ENCODE peak calls at places on chromosomes 3 and 15, in six cellular contexts. Z, F, L, U, I and S are unnamed samples.
A peak's percentile ranks its signal among the peaks of the same experiment; 100 is the strongest.

GRCh38 chr3:78857494-78858111 is 910.2 kb downstream of the ROBO1 start:
- DNase-seq in F (no peak), U (no peak), L (peak; percentile 42), I (no peak), Z (no peak), S (peak; percentile 66)

GRCh38 chr15:66935688-66936087 is 129.7 kb upstream of the SMAD3 start:
- DNase-seq in I (no peak), L (no peak), F (no peak), Z (no peak), U (no peak), S (peak; percentile 11)

GRCh38 chr15:79970921-79971434 is at the start of gene BCL2A1:
- DNase-seq in L (peak; percentile 86), Z (peak; percentile 58), U (peak; percentile 83), I (peak; percentile 29), F (no peak), S (peak; percentile 95)

GRCh38 chr3:18126772-18127171 is 298.4 kb downstream of the SATB1 start:
- DNase-seq in U (no peak), L (no peak), F (no peak), I (no peak), Z (no peak), S (no peak)

GRCh38 chr3:65489253-65489652 is 549.5 kb downstream of the MAGI1 start:
- DNase-seq in L (no peak), F (no peak), I (no peak), Z (no peak), U (no peak), S (no peak)

GRCh38 chr3:107436029-107436428 is 58.8 kb downstream of the CCDC54 start:
- DNase-seq in U (no peak), L (no peak), I (no peak), Z (no peak), F (no peak), S (no peak)

GRCh38 chr3:197749315-197749600 is 425 bp upstream of the FYTTD1 start:
- DNase-seq in I (peak; percentile 39), Z (peak; percentile 63), U (peak; percentile 29), F (no peak), L (peak; percentile 63), S (peak; percentile 68)

GRCh38 chr15:31098953-31099740 is 2.4 kb downstream of the TRPM1 start:
- DNase-seq in U (no peak), F (no peak), L (no peak), Z (no peak), I (no peak), S (no peak)

GRCh38 chr15:57306944-57307411 is 69.3 kb upstream of the CGNL1 start:
- DNase-seq in Z (no peak), U (no peak), L (no peak), F (no peak), I (no peak), S (no peak)

GRCh38 chr3:183819831-183820230 is 5.5 kb downstream of the MAP6D1 start:
- DNase-seq in L (no peak), F (no peak), I (no peak), Z (no peak), U (no peak), S (no peak)

GRCh38 chr3:35224571-35225280 is 414.6 kb upstream of the ARPP21 start:
- DNase-seq in I (no peak), F (no peak), L (no peak), Z (no peak), U (no peak), S (no peak)

GRCh38 chr15:38252481-38253311 is at the start of gene SPRED1:
- DNase-seq in I (peak; percentile 63), Z (no peak), U (peak; percentile 68), F (peak; percentile 81), L (peak; percentile 55), S (peak; percentile 35)

GRCh38 chr3:9750556-9751411 is 1.0 kb downstream of the OGG1 start:
- DNase-seq in Z (peak; percentile 14), L (no peak), F (no peak), U (peak; percentile 33), I (no peak), S (peak; percentile 54)

GRCh38 chr15:49438970-49439631 is 16.1 kb downstream of the FGF7 start:
- DNase-seq in F (no peak), L (peak; percentile 47), U (no peak), I (no peak), Z (no peak), S (no peak)

GRCh38 chr15:45126535-45127158 is 3.0 kb downstream of the DUOXA1 start:
- DNase-seq in U (peak; percentile 29), Z (no peak), F (no peak), L (peak; percentile 49), I (peak; percentile 60), S (peak; percentile 43)

GRCh38 chr3:149455366-149455765 is 19.1 kb upstream of the TM4SF4 start:
- DNase-seq in F (no peak), Z (no peak), U (no peak), L (no peak), I (no peak), S (no peak)

GRCh38 chr15:74316116-74316515 is 51.3 kb downstream of the CYP11A1 start:
- DNase-seq in I (no peak), Z (no peak), F (no peak), L (no peak), U (no peak), S (no peak)

GRCh38 chr15:81343371-81343770 is 19.4 kb upstream of the STARD5 start:
- DNase-seq in L (no peak), F (no peak), Z (no peak), I (no peak), U (no peak), S (no peak)

GRCh38 chr3:99938270-99938955 is 120.8 kb downstream of the CMSS1 start:
- DNase-seq in L (peak; percentile 53), I (no peak), F (no peak), U (no peak), Z (peak; percentile 70), S (peak; percentile 71)

GRCh38 chr3:31265646-31266423 is 266.9 kb upstream of the STT3B start:
- DNase-seq in L (peak; percentile 83), F (no peak), U (no peak), Z (no peak), I (no peak), S (no peak)

GRCh38 chr3:55163421-55163820 is 235.6 kb upstream of the LRTM1 start:
- DNase-seq in L (no peak), Z (no peak), U (no peak), F (no peak), I (no peak), S (no peak)

GRCh38 chr3:56904526-56905245 is 102.9 kb upstream of the ARHGEF3 start:
- DNase-seq in Z (no peak), U (no peak), F (no peak), L (no peak), I (no peak), S (peak; percentile 36)

GRCh38 chr15:63104727-63105126 is 16.9 kb upstream of the LACTB start:
- DNase-seq in I (no peak), F (no peak), Z (peak; percentile 77), U (peak; percentile 79), L (peak; percentile 66), S (peak; percentile 84)

GRCh38 chr3:133548090-133548489 is 25.4 kb upstream of the CDV3 start:
- DNase-seq in L (peak; percentile 43), I (no peak), F (no peak), U (peak; percentile 82), Z (no peak), S (peak; percentile 48)

GRCh38 chr15:66851226-66852063 is 149.4 kb downstream of the SMAD6 start:
- DNase-seq in L (peak; percentile 86), U (peak; percentile 77), I (peak; percentile 89), Z (peak; percentile 73), F (peak; percentile 89), S (peak; percentile 71)

DNA sequence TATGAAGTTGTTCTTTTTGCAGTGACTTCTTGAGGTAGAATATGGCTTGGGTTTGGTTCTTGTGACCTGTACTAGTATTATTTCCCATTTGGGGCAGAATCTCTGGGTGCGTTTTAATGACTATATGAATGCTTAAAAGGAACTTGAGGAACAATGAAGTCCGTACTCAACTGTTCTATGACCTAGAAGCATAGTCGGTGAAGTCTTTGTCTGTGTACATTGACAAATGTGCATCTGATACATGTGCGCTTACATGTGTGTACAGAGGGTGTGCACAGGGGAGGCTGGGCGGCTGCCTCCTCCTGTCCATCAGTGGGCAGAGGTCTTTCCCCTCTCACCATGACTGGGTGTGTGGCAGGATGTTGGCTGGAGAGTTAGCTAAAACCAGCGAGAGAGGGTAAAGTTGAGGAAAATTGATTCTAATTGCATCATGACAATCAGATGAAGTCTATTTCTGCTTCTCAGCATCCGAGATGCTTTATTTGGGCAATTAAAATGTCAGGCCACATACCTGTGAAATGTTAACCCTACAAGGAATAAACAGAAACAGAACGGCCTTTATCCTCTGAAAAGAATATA is 1.0 kb upstream of the NR2F2 start:
- DNase-seq in Z (peak; percentile 65), I (no peak), U (no peak), F (no peak), L (peak; percentile 38), S (peak; percentile 36)
- H3K4me3 ChIP-seq in Z (peak overlapping the region; percentile 94), I (peak overlapping the region; percentile 89), U (peak overlapping the region; percentile 72), F (peak overlapping the region; percentile 92), L (peak overlapping the region; percentile 90), S (peak overlapping the region; percentile 43)

DNA sequence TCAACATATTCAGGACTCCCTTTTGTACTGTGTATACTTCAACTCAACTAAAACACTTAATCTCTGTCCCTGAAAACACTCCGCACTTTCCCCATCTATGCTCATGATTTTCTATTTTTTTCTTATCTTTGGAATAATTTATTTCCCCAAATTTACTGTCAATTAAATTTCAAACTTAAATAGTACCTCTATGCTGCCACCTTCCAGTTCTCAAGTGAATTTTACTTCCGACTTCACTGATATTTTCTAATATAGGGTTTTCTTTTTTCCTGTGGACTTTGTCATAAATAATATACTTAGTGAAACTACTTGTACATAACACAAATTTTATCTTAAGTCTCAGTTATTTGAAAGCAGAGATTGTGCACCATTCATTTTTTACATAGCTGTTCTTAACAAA is 1303.3 kb downstream of the OTOL1 start:
- DNase-seq in I (no peak), L (peak; percentile 7), Z (peak; percentile 11), U (peak; percentile 1), F (no peak), S (peak; percentile 11)
- TF ChIP-seq CTCF in I (no peak), L (no peak), Z (peak; percentile 23), U (no peak), F (no peak), S (peak; percentile 5)

DNA sequence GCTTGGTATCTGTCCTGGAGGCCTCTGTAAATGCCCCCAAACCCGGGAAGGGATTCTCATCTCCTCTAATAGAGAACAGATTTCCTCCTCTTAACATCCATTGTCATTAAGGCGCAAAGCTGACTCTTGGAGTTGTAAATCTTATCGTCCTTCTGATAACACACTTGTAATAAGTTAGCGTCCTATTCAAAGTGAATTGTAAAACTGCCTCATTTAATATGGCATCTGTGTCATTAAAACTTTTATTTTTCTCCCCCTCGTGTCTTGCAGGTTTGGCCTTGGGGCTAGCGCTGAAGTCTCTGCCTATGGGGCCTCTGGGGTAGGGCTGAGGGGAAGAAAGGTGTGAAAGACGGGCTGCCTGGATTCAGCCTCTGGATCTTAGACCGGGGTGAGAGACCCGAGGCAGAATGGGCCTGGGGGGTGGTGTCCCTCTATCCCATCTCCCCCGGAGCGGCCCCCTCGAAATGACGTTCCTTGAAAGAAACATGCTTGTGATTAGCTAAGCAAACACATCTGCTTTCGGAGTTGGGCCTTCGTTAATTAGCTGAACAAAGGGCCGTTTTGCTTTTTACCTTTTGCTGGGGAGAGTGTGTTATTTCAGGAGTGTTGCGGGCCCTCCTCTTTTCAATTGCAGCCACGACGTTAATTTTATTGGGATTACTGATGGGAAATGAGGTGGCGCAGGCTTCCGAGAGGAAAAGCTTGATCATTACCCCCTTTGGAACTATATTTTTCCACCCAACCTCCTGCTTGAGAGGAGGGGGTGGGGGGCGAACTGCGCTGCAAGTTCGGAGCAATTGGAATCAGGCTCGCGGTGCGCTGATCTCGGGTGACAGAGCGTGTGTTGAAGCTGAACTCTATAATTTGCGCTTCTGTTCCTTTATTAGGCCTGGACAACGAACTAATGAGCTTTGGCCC is 12.4 kb downstream of the NR2F2 start:
- DNase-seq in L (peak; percentile 50), Z (peak; percentile 46), F (no peak), I (no peak), U (no peak), S (peak; percentile 22)
- H3K4me3 ChIP-seq in L (peak overlapping the region; percentile 68), Z (peak overlapping the region; percentile 99), F (peak overlapping the region; percentile 92), I (peak overlapping the region; percentile 89), U (no peak overlapping the region), S (no peak overlapping the region)

GRCh38 chr3:193452338-193452737 is 73.8 kb upstream of the ATP13A5 start:
- DNase-seq in U (no peak), I (no peak), Z (no peak), L (peak; percentile 1), F (no peak), S (no peak)
- TF ChIP-seq CTCF in U (peak; percentile 26), I (no peak), Z (peak; percentile 25), L (peak; percentile 13), F (peak; percentile 11), S (peak; percentile 25)